ENCODE peak calls at places on chromosomes 2 and 18, in ten cellular contexts. W, O, P, K, C, I, Y, M, B and Z are unnamed samples.

GRCh38 chr2:178632729-178633128 is 152.5 kb downstream of the PLEKHA3 start:
- DNase-seq in B (no peak), M (no peak), W (no peak), K (no peak), Y (no peak), P (no peak), C (no peak), O (no peak), I (no peak), Z (no peak)

GRCh38 chr2:165624139-165624803 is 154.8 kb downstream of the CSRNP3 start:
- DNase-seq in P (no peak), I (no peak), M (no peak), K (no peak), B (no peak), C (no peak), O (no peak), Y (no peak), W (no peak), Z (no peak)

GRCh38 chr2:37376421-37377186 is 32.2 kb downstream of the QPCT start:
- DNase-seq in I (no peak), M (peak), Y (no peak), W (no peak), P (no peak), K (no peak), C (peak), B (peak), O (peak), Z (no peak)

GRCh38 chr18:60019463-60019840 is 119.7 kb downstream of the PMAIP1 start:
- DNase-seq in I (no peak), Y (no peak), K (peak), P (no peak), O (peak), W (no peak), M (peak), B (peak), C (peak), Z (no peak)

GRCh38 chr2:85785027-85785822 is 31.4 kb downstream of the ATOH8 start:
- DNase-seq in W (no peak), B (peak), I (no peak), P (no peak), C (no peak), O (peak), M (no peak), Y (no peak), K (no peak), Z (no peak)

GRCh38 chr18:58392336-58393000 is 236.4 kb downstream of the ALPK2 start:
- DNase-seq in P (no peak), I (no peak), C (peak), B (peak), O (no peak), Y (no peak), W (no peak), M (no peak), K (no peak), Z (no peak)

GRCh38 chr2:166118180-166118579 is 9.6 kb downstream of the SCN1A start:
- DNase-seq in M (no peak), O (no peak), B (no peak), W (no peak), I (no peak), P (no peak), Y (no peak), C (no peak), K (no peak), Z (no peak)

GRCh38 chr2:72150961-72151356 is 3.3 kb upstream of the CYP26B1 start:
- DNase-seq in B (no peak), Y (no peak), I (peak), W (no peak), O (no peak), P (no peak), M (no peak), C (no peak), K (no peak), Z (no peak)

GRCh38 chr2:197558393-197558792 is 42.5 kb downstream of the MOB4 start:
- DNase-seq in W (no peak), C (no peak), P (no peak), O (no peak), I (no peak), M (no peak), Y (no peak), K (no peak), B (no peak), Z (no peak)

GRCh38 chr2:31735716-31736115 is 155.0 kb upstream of the SRD5A2 start:
- DNase-seq in Y (no peak), B (no peak), M (no peak), K (no peak), P (no peak), O (no peak), W (no peak), I (no peak), C (no peak), Z (no peak)

GRCh38 chr2:120754067-120754960 is 18.6 kb downstream of the GLI2 start:
- DNase-seq in B (no peak), W (no peak), Y (no peak), O (no peak), C (peak), K (no peak), M (no peak), I (no peak), P (no peak), Z (no peak)

GRCh38 chr2:45301307-45302010 is 292.2 kb upstream of the SIX2 start:
- DNase-seq in Y (no peak), M (no peak), P (no peak), K (peak), I (peak), C (no peak), W (no peak), O (no peak), B (no peak), Z (no peak)

GRCh38 chr2:233855345-233855744 is 1.0 kb upstream of the HJURP start:
- DNase-seq in B (no peak), C (no peak), O (no peak), I (no peak), W (no peak), P (no peak), M (no peak), Y (no peak), K (peak), Z (no peak)

GRCh38 chr18:44716697-44717163 is 36.0 kb downstream of the SETBP1 start:
- DNase-seq in K (peak), W (no peak), I (no peak), C (no peak), Y (no peak), B (no peak), P (no peak), M (no peak), O (peak), Z (no peak)

GRCh38 chr18:49160075-49160930 is 209.5 kb upstream of the SMAD7 start:
- DNase-seq in P (no peak), W (no peak), B (no peak), I (no peak), O (no peak), M (no peak), C (no peak), Y (no peak), K (peak), Z (no peak)

GRCh38 chr2:10273215-10274175 is 29.2 kb upstream of the HPCAL1 start:
- DNase-seq in C (no peak), K (no peak), I (no peak), Y (no peak), O (no peak), P (no peak), W (no peak), M (no peak), B (no peak), Z (no peak)

GRCh38 chr2:220894069-220894468 is 678.0 kb downstream of the EPHA4 start:
- DNase-seq in M (no peak), B (no peak), C (no peak), Y (no peak), O (no peak), I (no peak), P (no peak), K (no peak), W (no peak), Z (no peak)

GRCh38 chr2:120013569-120014223 is 819 bp downstream of the EPB41L5 start:
- DNase-seq in W (no peak), C (peak), M (no peak), Y (no peak), P (no peak), I (peak), K (peak), O (peak), B (no peak), Z (no peak)

GRCh38 chr2:171403181-171403580 is 30.6 kb downstream of the METTL8 start:
- DNase-seq in I (no peak), O (peak), K (no peak), B (no peak), C (peak), M (no peak), Y (no peak), W (no peak), P (no peak), Z (no peak)

GRCh38 chr2:62147610-62148301 is 48.2 kb upstream of the B3GNT2 start:
- DNase-seq in B (peak), I (no peak), O (peak), W (no peak), P (no peak), Y (no peak), M (no peak), K (no peak), C (peak), Z (peak)

GRCh38 chr2:223222397-223222796 is 170.4 kb downstream of the KCNE4 start:
- DNase-seq in B (no peak), K (no peak), Y (no peak), M (no peak), W (no peak), C (peak), O (peak), P (no peak), I (no peak), Z (no peak)

GRCh38 chr18:7844017-7844416 is 276.9 kb downstream of the PTPRM start:
- DNase-seq in C (peak), Y (no peak), O (no peak), I (no peak), W (no peak), B (no peak), K (no peak), P (no peak), M (no peak), Z (no peak)

GRCh38 chr2:26018184-26018716 is 15.6 kb upstream of the RAB10 start:
- DNase-seq in O (peak), C (peak), M (peak), I (no peak), K (peak), B (peak), P (no peak), W (no peak), Y (no peak), Z (peak)

GRCh38 chr2:164808776-164809175 is 32.8 kb downstream of the COBLL1 start:
- DNase-seq in K (no peak), C (peak), Y (no peak), O (no peak), W (no peak), I (no peak), M (no peak), B (no peak), P (no peak), Z (no peak)

GRCh38 chr2:15893689-15894325 is 46.5 kb upstream of the MYCN start:
- DNase-seq in P (no peak), I (no peak), M (no peak), W (no peak), B (no peak), C (no peak), K (no peak), O (no peak), Y (no peak), Z (no peak)

GRCh38 chr2:157082950-157083349 is 174.6 kb upstream of the GALNT5 start:
- DNase-seq in M (no peak), P (no peak), C (no peak), O (no peak), I (no peak), K (no peak), W (no peak), Y (no peak), B (no peak), Z (no peak)